ENCODE peak calls at places on chromosomes 2 and 18, in four cellular contexts. Z, K, J and D are unnamed samples.
A peak's percentile ranks its signal among the peaks of the same experiment; 100 is the strongest.

GRCh38 chr2:238167344-238167715 is 8.6 kb downstream of the ERFE start:
- DNase-seq in Z (no peak), K (no peak), J (no peak), D (no peak)

GRCh38 chr2:84273406-84273805 is 185.7 kb downstream of the SUCLG1 start:
- DNase-seq in Z (no peak), K (no peak), J (no peak), D (no peak)

GRCh38 chr18:77181950-77182707 is 49.5 kb upstream of the MBP start:
- DNase-seq in Z (no peak), K (no peak), J (no peak), D (no peak)

GRCh38 chr2:10868021-10868420 is 43.7 kb upstream of the KCNF1 start:
- DNase-seq in Z (no peak), K (no peak), J (no peak), D (no peak)

GRCh38 chr2:106192752-106193490 is 1.2 kb downstream of the UXS1 start:
- DNase-seq in Z (peak; percentile 55), K (peak; percentile 18), J (peak; percentile 89), D (peak; percentile 78)

GRCh38 chr18:44941519-44941918 is 260.8 kb downstream of the SETBP1 start:
- DNase-seq in Z (no peak), K (no peak), J (no peak), D (no peak)

GRCh38 chr2:21656330-21657075 is 532.7 kb downstream of the TDRD15 start:
- DNase-seq in Z (no peak), K (no peak), J (no peak), D (no peak)

GRCh38 chr2:233092446-233093438 is 32.6 kb downstream of the INPP5D start:
- DNase-seq in Z (no peak), K (no peak), J (no peak), D (no peak)

GRCh38 chr18:31931886-31932240 is 11.1 kb downstream of the TRAPPC8 start:
- DNase-seq in Z (no peak), K (no peak), J (no peak), D (no peak)

GRCh38 chr18:54607213-54607934 is 16.3 kb downstream of the DYNAP start:
- DNase-seq in Z (peak; percentile 87), K (no peak), J (peak; percentile 19), D (peak; percentile 40)

GRCh38 chr2:46842876-46843275 is 72.7 kb downstream of the MCFD2 start:
- DNase-seq in Z (no peak), K (no peak), J (no peak), D (no peak)

DNA sequence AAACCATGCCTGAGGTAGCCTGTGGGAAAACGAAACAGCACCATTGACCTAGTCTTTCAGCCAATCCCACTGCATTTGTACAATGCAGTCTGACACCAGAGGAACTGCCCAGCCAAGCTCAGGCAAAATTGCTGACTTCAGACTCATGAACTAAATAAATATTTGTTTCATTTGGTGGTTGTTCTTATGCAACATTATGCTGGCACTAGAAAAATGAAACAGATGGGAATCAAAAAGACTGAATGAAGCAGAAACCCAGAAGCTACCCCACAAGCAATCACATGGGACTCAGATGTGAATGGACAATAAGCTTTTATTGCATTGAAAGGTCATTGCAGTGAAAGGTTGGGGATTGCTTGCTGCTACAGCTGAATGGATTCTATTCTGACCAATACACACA is 1.7 kb downstream of the NAT8 start:
- DNase-seq in Z (peak; percentile 45), K (no peak), J (no peak), D (no peak)
- TF ChIP-seq EZH2phosphoT487 in Z (no peak), K (no peak), J (no peak), D (no peak)

GRCh38 chr18:48539406-48540328 is 836 bp downstream of the CTIF start:
- DNase-seq in Z (peak; percentile 19), K (no peak), J (peak; percentile 84), D (peak; percentile 76)

GRCh38 chr18:48536516-48536915 is 2.3 kb upstream of the CTIF start:
- DNase-seq in Z (no peak), K (no peak), J (no peak), D (no peak)

GRCh38 chr18:48540329-48541025 is 1.6 kb downstream of the CTIF start:
- DNase-seq in Z (peak; percentile 29), K (no peak), J (peak; percentile 92), D (peak; percentile 83)

GRCh38 chr18:48541026-48541746 is 2.4 kb downstream of the CTIF start:
- DNase-seq in Z (peak; percentile 50), K (no peak), J (peak; percentile 94), D (peak; percentile 88)

GRCh38 chr18:48538531-48539405 is at the start of gene CTIF:
- DNase-seq in Z (peak; percentile 80), K (peak; percentile 91), J (peak; percentile 98), D (peak; percentile 98)
- TF ChIP-seq EZH2phosphoT487 in Z (no peak), K (no peak), J (no peak), D (no peak)

GRCh38 chr2:65326276-65326675 is 98.6 kb downstream of the ACTR2 start:
- DNase-seq in Z (no peak), K (no peak), J (no peak), D (no peak)
- TF ChIP-seq EZH2phosphoT487 in Z (no peak), K (no peak), J (no peak), D (no peak)

GRCh38 chr18:10050956-10051355 is 137.1 kb downstream of the VAPA start:
- DNase-seq in Z (no peak), K (no peak), J (no peak), D (no peak)

GRCh38 chr18:10052871-10053270 is 139.1 kb downstream of the VAPA start:
- DNase-seq in Z (no peak), K (no peak), J (no peak), D (no peak)

GRCh38 chr18:10047237-10047636 is 133.4 kb downstream of the VAPA start:
- DNase-seq in Z (peak; percentile 19), K (no peak), J (peak; percentile 29), D (no peak)

GRCh38 chr18:10051877-10052631 is 138.2 kb downstream of the VAPA start:
- DNase-seq in Z (no peak), K (no peak), J (peak; percentile 78), D (peak; percentile 35)

GRCh38 chr18:10049721-10050120 is 135.9 kb downstream of the VAPA start:
- DNase-seq in Z (no peak), K (no peak), J (no peak), D (no peak)
- TF ChIP-seq EZH2phosphoT487 in Z (no peak), K (no peak), J (no peak), D (no peak)

DNA sequence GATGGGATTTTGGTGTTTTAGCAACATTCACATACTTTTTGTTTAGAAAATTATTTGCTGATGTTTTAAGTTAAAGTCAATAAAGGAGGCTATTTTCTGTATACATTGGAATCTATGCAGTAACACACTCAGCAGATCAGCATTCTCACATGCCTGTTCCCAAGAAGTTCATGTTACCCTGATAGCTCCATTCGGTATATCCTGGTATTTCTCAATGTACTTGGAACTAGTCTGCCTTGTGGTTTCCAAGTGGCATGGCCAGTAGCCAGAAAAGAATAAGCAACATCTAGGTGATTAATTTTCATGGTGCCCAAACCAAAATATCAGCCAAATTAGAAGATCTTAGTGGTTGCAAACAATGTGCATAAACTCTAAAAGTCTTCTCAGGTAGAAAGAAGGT is 5.2 kb upstream of the NCAPH start:
- DNase-seq in Z (peak; percentile 85), K (no peak), J (peak; percentile 70), D (no peak)
- TF ChIP-seq EZH2phosphoT487 in Z (no peak), K (no peak), J (no peak), D (no peak)